ENCODE peak calls at places on chromosome 11, in seven cellular contexts. O is hepatic stellate cell, T is neuronal stem cell, E is astrocyte of the cerebellum, K is HepG2, X is NCI-H82, P is T1000. L is an unnamed sample.

GRCh38 chr11:78672850-78673641 is 98.4 kb upstream of the NARS2 start:
- DNase-seq in T (no peak), P (no peak), O (no peak), X (no peak), K (no peak), E (no peak), L (no peak)

GRCh38 chr11:5712507-5712906 is 22.9 kb downstream of the TRIM22 start:
- DNase-seq in P (no peak), X (no peak), O (no peak), T (no peak), E (no peak), K (no peak), L (no peak)

GRCh38 chr11:125091247-125091876 is 20.1 kb downstream of the TMEM218 start:
- DNase-seq in P (peak), T (peak), K (peak), O (peak), E (peak), X (peak), L (no peak)

GRCh38 chr11:30432716-30433115 is 109.8 kb downstream of the ARL14EP start:
- DNase-seq in E (no peak), K (no peak), P (no peak), O (no peak), X (no peak), T (no peak), L (no peak)

GRCh38 chr11:108945341-108945740 is 280.5 kb downstream of the DDX10 start:
- DNase-seq in K (no peak), O (no peak), T (no peak), E (no peak), P (no peak), X (no peak), L (no peak)

GRCh38 chr11:6667733-6668374 is 12.2 kb upstream of the DCHS1 start:
- DNase-seq in K (peak), X (peak), T (no peak), P (no peak), E (peak), O (no peak), L (no peak)

GRCh38 chr11:130873766-130874165 is 42.5 kb downstream of the SNX19 start:
- DNase-seq in O (peak), E (no peak), T (no peak), X (no peak), P (no peak), K (no peak), L (no peak)

GRCh38 chr11:287821-288327 is 1.1 kb upstream of the PGGHG start:
- DNase-seq in X (peak), P (no peak), O (no peak), T (no peak), E (no peak), K (no peak), L (no peak)

GRCh38 chr11:129595043-129595962 is 219.7 kb downstream of the BARX2 start:
- DNase-seq in K (no peak), E (no peak), O (no peak), T (no peak), P (no peak), X (no peak), L (no peak)

GRCh38 chr11:57504511-57504910 is 11.0 kb downstream of the SLC43A1 start:
- DNase-seq in E (no peak), O (no peak), X (no peak), P (no peak), T (no peak), K (no peak), L (no peak)

GRCh38 chr11:118343981-118344521 is at the start of gene CD3G:
- DNase-seq in P (no peak), E (no peak), O (no peak), T (no peak), K (no peak), X (no peak), L (no peak)

GRCh38 chr11:119374632-119375394 is 6.7 kb downstream of the USP2 start:
- DNase-seq in E (no peak), T (no peak), P (no peak), X (peak), K (no peak), O (no peak), L (no peak)

GRCh38 chr11:122750047-122750446 is 88.3 kb upstream of the CRTAM start:
- DNase-seq in P (no peak), O (no peak), E (no peak), K (no peak), X (no peak), T (no peak), L (no peak)

GRCh38 chr11:119673389-119674336 is 55.3 kb downstream of the NECTIN1 start:
- DNase-seq in P (no peak), O (no peak), T (no peak), E (no peak), K (no peak), X (peak), L (no peak)

GRCh38 chr11:37352485-37352884 is 754.4 kb upstream of the RAG2 start:
- DNase-seq in P (no peak), X (peak), O (no peak), E (no peak), K (no peak), T (no peak), L (no peak)

GRCh38 chr11:112584674-112585073 is 324.0 kb upstream of the PLET1 start:
- DNase-seq in X (peak), O (no peak), E (no peak), P (no peak), K (no peak), T (no peak), L (no peak)

GRCh38 chr11:17985517-17985916 is 27.3 kb downstream of the SERGEF start:
- DNase-seq in E (peak), P (no peak), X (no peak), O (no peak), K (peak), T (no peak), L (no peak)

L was measured in iPS DF 19.7.